ENCODE peak calls at places on chromosomes 4 and X, in four cellular contexts. O, K, R and L are unnamed samples.

GRCh38 chr4:106095408-106095807 is 200.1 kb downstream of the NPNT start:
- DNase-seq in O (peak), K (no peak), R (no peak), L (no peak)

GRCh38 chr4:152401424-152401823 is 134.5 kb downstream of the FBXW7 start:
- DNase-seq in O (no peak), K (no peak), R (no peak), L (no peak)

GRCh38 chrX:83934220-83934619 is 73.3 kb downstream of the CYLC1 start:
- DNase-seq in O (no peak), K (no peak), R (no peak), L (no peak)

GRCh38 chr4:4524364-4524763 is 17.5 kb downstream of the STX18 start:
- DNase-seq in O (no peak), K (no peak), R (peak), L (no peak)

GRCh38 chr4:159016527-159017137 is 86.2 kb upstream of the RAPGEF2 start:
- DNase-seq in O (peak), K (no peak), R (peak), L (peak)

GRCh38 chrX:40170830-40171512 is 73.2 kb upstream of the BCOR start:
- DNase-seq in O (no peak), K (no peak), R (no peak), L (peak)

GRCh38 chrX:38806875-38807601 is 5.8 kb downstream of the MID1IP1 start:
- DNase-seq in O (peak), K (no peak), R (no peak), L (no peak)

GRCh38 chr4:7375427-7375826 is 59.3 kb downstream of the PSAPL1 start:
- DNase-seq in O (no peak), K (no peak), R (no peak), L (no peak)

GRCh38 chrX:43500996-43501694 is 155.0 kb upstream of the MAOA start:
- DNase-seq in O (no peak), K (no peak), R (no peak), L (no peak)

GRCh38 chrX:48956728-48957414 is 536 bp downstream of the OTUD5 start:
- DNase-seq in O (no peak), K (no peak), R (no peak), L (no peak)

GRCh38 chr4:169724251-169724650 is 33.5 kb downstream of the HPF1 start:
- DNase-seq in O (no peak), K (no peak), R (no peak), L (no peak)

GRCh38 chr4:38531126-38531737 is 132.8 kb upstream of the KLF3 start:
- DNase-seq in O (no peak), K (no peak), R (no peak), L (peak)

GRCh38 chr4:85905761-85906160 is 430.8 kb downstream of the ARHGAP24 start:
- DNase-seq in O (no peak), K (no peak), R (no peak), L (no peak)

GRCh38 chr4:90542216-90542615 is 415.0 kb downstream of the CCSER1 start:
- DNase-seq in O (no peak), K (no peak), R (no peak), L (no peak)

GRCh38 chr4:85953651-85954018 is 406.2 kb downstream of the MAPK10 start:
- DNase-seq in O (no peak), K (no peak), R (no peak), L (no peak)

GRCh38 chr4:153257151-153257620 is 52.9 kb downstream of the TRIM2 start:
- DNase-seq in O (no peak), K (no peak), R (no peak), L (no peak)

GRCh38 chr4:54073481-54073880 is 9.1 kb upstream of the CHIC2 start:
- DNase-seq in O (no peak), K (no peak), R (no peak), L (no peak)

GRCh38 chr4:137909910-137910309 is 332.2 kb downstream of the SLC7A11 start:
- DNase-seq in O (no peak), K (no peak), R (no peak), L (peak)

GRCh38 chr4:144562019-144562740 is 83.8 kb upstream of the HHIP start:
- DNase-seq in O (no peak), K (peak), R (no peak), L (no peak)

GRCh38 chrX:11540532-11541377 is 125.0 kb downstream of the ARHGAP6 start:
- DNase-seq in O (no peak), K (no peak), R (peak), L (no peak)

GRCh38 chr4:138439143-138439581 is 197.0 kb upstream of the SLC7A11 start:
- DNase-seq in O (no peak), K (no peak), R (no peak), L (no peak)

GRCh38 chr4:128715616-128716015 is 93.9 kb upstream of the JADE1 start:
- DNase-seq in O (no peak), K (no peak), R (no peak), L (no peak)

GRCh38 chr4:118557298-118557851 is 127.8 kb upstream of the METTL14 start:
- DNase-seq in O (no peak), K (no peak), R (no peak), L (no peak)

GRCh38 chr4:122819708-122820449 is 6.8 kb upstream of the FGF2 start:
- DNase-seq in O (no peak), K (no peak), R (no peak), L (no peak)

GRCh38 chr4:104494161-104494560 is 533 bp downstream of the CXXC4 start:
- DNase-seq in O (peak), K (no peak), R (no peak), L (no peak)

GRCh38 chrX:24242649-24243556 is 71.0 kb downstream of the SUPT20HL2 start:
- DNase-seq in O (peak), K (no peak), R (peak), L (no peak)

GRCh38 chr4:75723117-75723801 is 1.1 kb upstream of the USO1 start:
- DNase-seq in O (peak), K (no peak), R (no peak), L (no peak)

GRCh38 chrX:18672008-18672407 is at the start of gene RS1:
- DNase-seq in O (no peak), K (no peak), R (no peak), L (no peak)

GRCh38 chr4:17535906-17536305 is 20.9 kb downstream of the CLRN2 start:
- DNase-seq in O (peak), K (no peak), R (no peak), L (peak)

GRCh38 chr4:163535657-163536056 is 41.2 kb downstream of the TMA16 start:
- DNase-seq in O (no peak), K (no peak), R (no peak), L (no peak)

GRCh38 chrX:130401415-130402210 is at the start of gene RBMX2:
- DNase-seq in O (peak), K (peak), R (peak), L (peak)

GRCh38 chr4:7195138-7195510 is 2.8 kb downstream of the SORCS2 start:
- DNase-seq in O (no peak), K (no peak), R (no peak), L (no peak)

GRCh38 chrX:34365482-34365881 is 233.4 kb upstream of the FAM47A start:
- DNase-seq in O (no peak), K (no peak), R (no peak), L (no peak)

GRCh38 chr4:77201857-77202256 is 44.9 kb downstream of the CCNG2 start:
- DNase-seq in O (no peak), K (no peak), R (no peak), L (no peak)

GRCh38 chr4:122874194-122874593 is 47.6 kb downstream of the FGF2 start:
- DNase-seq in O (peak), K (no peak), R (no peak), L (no peak)

GRCh38 chr4:15149842-15150592 is 147.7 kb downstream of the CPEB2 start:
- DNase-seq in O (peak), K (no peak), R (peak), L (peak)

GRCh38 chrX:41334866-41335589 is 1.1 kb downstream of the DDX3X start:
- DNase-seq in O (no peak), K (no peak), R (no peak), L (peak)

GRCh38 chr4:188911199-188911598 is 772.0 kb downstream of the TRIML1 start:
- DNase-seq in O (no peak), K (no peak), R (no peak), L (no peak)

GRCh38 chrX:65745992-65746391 is 78.5 kb downstream of the MSN start:
- DNase-seq in O (no peak), K (no peak), R (no peak), L (no peak)
- TF ChIP-seq KDM1A in O (no peak), K (no peak), R (no peak), L (no peak)

GRCh38 chr4:165971446-165971845 is 98.4 kb downstream of the TLL1 start:
- DNase-seq in O (no peak), K (no peak), R (no peak), L (no peak)
- TF ChIP-seq KDM1A in O (no peak), K (no peak), R (no peak), L (no peak)

GRCh38 chrX:132401935-132402334 is 86.9 kb downstream of the MBNL3 start:
- DNase-seq in O (peak), K (no peak), R (no peak), L (no peak)
- TF ChIP-seq KDM1A in O (no peak), K (no peak), R (no peak), L (no peak)

GRCh38 chr4:107719211-107719926 is 665 bp downstream of the PAPSS1 start:
- DNase-seq in O (peak), K (no peak), R (no peak), L (peak)
- TF ChIP-seq KDM1A in O (no peak), K (no peak), R (no peak), L (no peak)

GRCh38 chr4:73487233-73487632 is 5.7 kb downstream of the AFM start:
- DNase-seq in O (no peak), K (no peak), R (no peak), L (no peak)
- TF ChIP-seq KDM1A in O (no peak), K (no peak), R (no peak), L (no peak)

GRCh38 chr4:167943872-167944505 is 148.3 kb upstream of the ANXA10 start:
- DNase-seq in O (no peak), K (no peak), R (no peak), L (no peak)

DNA sequence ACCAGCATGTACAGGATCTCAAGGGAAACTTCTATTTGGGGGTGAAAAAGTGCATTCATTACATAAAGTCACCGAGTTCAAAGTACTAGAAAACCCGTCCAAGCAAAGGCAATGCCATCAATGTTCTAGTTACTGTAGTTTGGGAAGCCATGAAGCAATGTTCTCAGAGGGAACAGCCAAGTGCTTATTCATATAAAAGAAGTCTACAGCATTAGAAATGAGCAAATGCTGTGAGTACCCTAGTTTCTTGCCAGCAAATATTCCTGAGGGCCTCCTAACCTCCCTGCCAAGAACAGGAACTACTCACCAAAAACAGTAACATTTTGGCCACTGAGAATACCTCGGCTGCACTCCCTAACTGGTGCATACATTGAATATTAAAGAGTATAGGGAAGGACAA is 152.1 kb upstream of the ANXA10 start:
- DNase-seq in O (no peak), K (no peak), R (no peak), L (no peak)
- TF ChIP-seq KDM1A in O (no peak), K (no peak), R (no peak), L (no peak)

GRCh38 chr4:80070880-80071620 is 2.0 kb downstream of the ANTXR2 start:
- DNase-seq in O (peak), K (no peak), R (no peak), L (no peak)
- TF ChIP-seq KDM1A in O (no peak), K (no peak), R (no peak), L (no peak)